ENCODE peak calls at places on chromosomes 5 and 9, in five cellular contexts. D is AG04450; T is dorsolateral prefrontal cortex; K is stimulated activated CD8-positive, alpha-beta memory T cell treated with anti-CD3 and anti-CD28 coated beads, Interleukin-7, amount 100 ng/mL, for 24 hours; F is activated naive CD4-positive, alpha-beta T cell treated with Interleukin-2 at 50 U/mL for 16 hours. X is an unnamed sample.

GRCh38 chr5:115657883-115658233 is 32.0 kb upstream of the TMED7 start:
- DNase-seq in D (peak), F (no peak), T (no peak), K (no peak), X (no peak)

GRCh38 chr9:26856413-26857032 is 36.1 kb downstream of the CAAP1 start:
- DNase-seq in T (peak), F (no peak), K (no peak), D (no peak), X (no peak)

GRCh38 chr9:26863074-26863473 is 29.5 kb downstream of the CAAP1 start:
- DNase-seq in D (no peak), F (no peak), K (no peak), T (no peak), X (no peak)

GRCh38 chr5:61232490-61232889 is 70.2 kb upstream of the SMIM15 start:
- DNase-seq in D (no peak), T (no peak), F (no peak), K (no peak), X (no peak)

GRCh38 chr9:82331091-82331490 is 342.5 kb downstream of the SPATA31D1 start:
- DNase-seq in D (no peak), K (no peak), T (no peak), F (no peak), X (no peak)

GRCh38 chr5:35803221-35803651 is 53.5 kb upstream of the IL7R start:
- DNase-seq in K (no peak), T (peak), F (no peak), D (peak), X (no peak)

GRCh38 chr9:113934167-113934566 is 58.1 kb downstream of the ZNF618 start:
- DNase-seq in K (no peak), D (no peak), F (no peak), T (no peak), X (no peak)

GRCh38 chr9:117204971-117205370 is 209.9 kb downstream of the ASTN2 start:
- DNase-seq in F (no peak), K (no peak), D (no peak), T (no peak), X (no peak)

GRCh38 chr5:38978036-38978435 is 96.2 kb downstream of the RICTOR start:
- DNase-seq in T (no peak), D (no peak), K (no peak), F (no peak), X (no peak)

GRCh38 chr9:82923410-82924242 is 139.3 kb downstream of the RASEF start:
- DNase-seq in D (no peak), F (no peak), T (no peak), K (no peak), X (no peak)

GRCh38 chr5:34735436-34736426 is 79.6 kb downstream of the RAI14 start:
- DNase-seq in D (peak), T (no peak), K (no peak), F (no peak), X (no peak)